ENCODE peak calls at places on chromosomes 16 and 17, in five cellular contexts. T is stomach, F is spleen, N is neural progenitor cell, H is uterus. C is an unnamed sample.

GRCh38 chr16:31064882-31065461 is 9.1 kb downstream of the ZNF668 start:
- DNase-seq in T (no peak), F (no peak), N (peak; percentile 61), H (peak; percentile 69), C (peak; percentile 80)

GRCh38 chr17:38897671-38898290 is 27.6 kb upstream of the LASP1NB start:
- DNase-seq in T (no peak), F (peak; percentile 84), N (peak; percentile 2), H (no peak), C (no peak)

GRCh38 chr17:74749262-74750038 is 1.0 kb downstream of the NHERF1 start:
- DNase-seq in T (no peak), F (peak; percentile 93), N (peak; percentile 62), H (no peak), C (peak; percentile 39)

GRCh38 chr17:51166198-51166986 is at the start of gene NME2:
- DNase-seq in T (peak; percentile 92), F (peak; percentile 95), N (peak; percentile 93), H (peak; percentile 90), C (peak; percentile 96)

GRCh38 chr16:3458278-3458851 is 14.9 kb downstream of the NAA60 start:
- DNase-seq in T (no peak), F (no peak), N (peak; percentile 76), H (no peak), C (no peak)

GRCh38 chr17:78278139-78278741 is 46.8 kb downstream of the TMEM235 start:
- DNase-seq in T (no peak), F (no peak), N (peak; percentile 74), H (no peak), C (peak; percentile 41)

GRCh38 chr16:74743045-74743667 is 31.5 kb downstream of the FA2H start:
- DNase-seq in T (no peak), F (peak; percentile 32), N (no peak), H (no peak), C (no peak)

GRCh38 chr16:15644306-15644961 is 1.5 kb upstream of the MARF1 start:
- DNase-seq in T (no peak), F (no peak), N (peak; percentile 42), H (no peak), C (no peak)

GRCh38 chr17:47704116-47704515 is 10.2 kb downstream of the TBKBP1 start:
- DNase-seq in T (no peak), F (peak; percentile 91), N (no peak), H (no peak), C (no peak)

GRCh38 chr16:72043058-72043457 is 11.2 kb upstream of the HP start:
- DNase-seq in T (no peak), F (no peak), N (no peak), H (no peak), C (peak; percentile 29)

GRCh38 chr17:67467500-67468481 is 90.7 kb downstream of the PITPNC1 start:
- DNase-seq in T (no peak), F (no peak), N (no peak), H (no peak), C (no peak)

GRCh38 chr16:89020068-89020924 is 43.3 kb upstream of the CBFA2T3 start:
- DNase-seq in T (no peak), F (peak; percentile 55), N (no peak), H (no peak), C (peak; percentile 7)

GRCh38 chr17:15354256-15354655 is 12.9 kb upstream of the TEKT3 start:
- DNase-seq in T (no peak), F (no peak), N (no peak), H (no peak), C (no peak)

GRCh38 chr17:44928136-44928535 is 12.8 kb upstream of the GFAP start:
- DNase-seq in T (no peak), F (peak; percentile 39), N (no peak), H (no peak), C (no peak)

GRCh38 chr17:48752399-48753288 is 24.1 kb upstream of the HOXB13 start:
- DNase-seq in T (no peak), F (no peak), N (no peak), H (no peak), C (no peak)

GRCh38 chr17:4540224-4541040 is 14.8 kb downstream of the MYBBP1A start:
- DNase-seq in T (peak; percentile 56), F (peak; percentile 75), N (no peak), H (no peak), C (peak; percentile 35)

GRCh38 chr16:76059186-76059585 is 218.0 kb upstream of the CNTNAP4 start:
- DNase-seq in T (no peak), F (no peak), N (no peak), H (no peak), C (no peak)

GRCh38 chr16:11681526-11681925 is 13.3 kb downstream of the SNN start:
- DNase-seq in T (no peak), F (peak; percentile 82), N (no peak), H (peak; percentile 13), C (peak; percentile 72)

GRCh38 chr16:11681977-11682654 is 13.9 kb downstream of the SNN start:
- DNase-seq in T (peak; percentile 18), F (peak; percentile 87), N (no peak), H (no peak), C (peak; percentile 60)

GRCh38 chr16:11683140-11683539 is 14.9 kb downstream of the SNN start:
- DNase-seq in T (no peak), F (no peak), N (no peak), H (no peak), C (no peak)

GRCh38 chr16:11684231-11685025 is 16.2 kb downstream of the SNN start:
- DNase-seq in T (no peak), F (no peak), N (no peak), H (no peak), C (no peak)

DNA sequence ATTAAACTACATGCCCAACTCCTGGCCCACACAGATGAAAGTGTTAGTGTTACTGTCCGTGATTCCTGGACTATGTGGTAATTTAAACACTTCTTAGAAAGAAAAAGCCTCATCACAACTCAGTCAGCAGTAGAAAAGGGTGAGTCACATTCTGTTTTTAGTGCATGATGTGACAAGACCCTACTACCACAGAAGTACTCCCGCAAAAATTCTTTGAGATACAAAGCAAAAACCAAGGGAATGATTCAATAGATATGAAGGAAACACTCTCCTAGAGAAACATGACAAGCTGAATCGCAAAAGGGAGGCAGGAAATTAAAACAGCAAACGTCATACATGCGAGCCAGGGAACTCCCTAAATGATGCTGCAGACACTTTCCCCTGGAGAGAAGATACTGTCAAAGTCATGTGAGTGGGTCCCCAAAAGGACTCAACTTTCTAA is 14.4 kb downstream of the SNN start:
- DNase-seq in T (no peak), F (no peak), N (no peak), H (no peak), C (no peak)
- H3K27ac ChIP-seq in T (peak overlapping the region; percentile 10), F (peak overlapping the region; percentile 82), N (no peak overlapping the region), H (peak overlapping the region; percentile 61), C (peak overlapping the region; percentile 91)

GRCh38 chr17:18183334-18184142 is at the start of gene ALKBH5:
- DNase-seq in T (peak; percentile 98), F (peak; percentile 98), N (peak; percentile 99), H (peak; percentile 97), C (peak; percentile 96)
- TF ChIP-seq CTCF in T (no peak), F (no peak), N (peak; percentile 42), H (no peak), C (peak; percentile 14)

DNA sequence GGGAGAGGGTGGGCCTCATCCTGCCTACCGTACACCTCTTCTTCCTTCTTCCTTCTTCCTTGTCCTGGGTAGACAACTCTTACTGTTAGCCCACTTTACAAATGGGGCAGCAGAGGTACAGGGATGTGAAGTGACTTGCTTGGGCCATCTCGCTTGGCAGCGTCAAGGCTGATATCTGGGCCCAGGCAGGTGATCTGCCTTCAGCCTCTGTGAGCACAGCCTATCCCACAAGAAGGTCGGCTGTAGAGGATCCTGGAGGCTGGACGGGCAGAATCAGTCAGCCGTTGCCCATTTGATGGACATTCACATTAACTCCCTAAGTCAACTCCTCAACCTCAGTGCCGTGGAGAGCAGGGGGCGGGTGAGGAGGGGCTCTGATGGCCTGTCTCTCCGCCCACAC is 317.3 kb downstream of the CPPED1 start:
- DNase-seq in T (no peak), F (no peak), N (no peak), H (no peak), C (no peak)
- H3K4me1 ChIP-seq in T (no peaks in the 10 kb centered on the region), F (no peaks in the 10 kb centered on the region), N (no peaks in the 10 kb centered on the region), H (no peaks in the 10 kb centered on the region), C (no peaks in the 10 kb centered on the region)

GRCh38 chr17:76631821-76632565 is 11.6 kb downstream of the ST6GALNAC1 start:
- DNase-seq in T (peak; percentile 57), F (no peak), N (no peak), H (no peak), C (no peak)

GRCh38 chr17:76633628-76634328 is 9.8 kb downstream of the ST6GALNAC1 start:
- DNase-seq in T (no peak), F (no peak), N (no peak), H (no peak), C (no peak)

GRCh38 chr17:76635039-76635438 is 8.5 kb downstream of the ST6GALNAC1 start:
- DNase-seq in T (no peak), F (no peak), N (no peak), H (no peak), C (no peak)

GRCh38 chr17:76638263-76638662 is 5.3 kb downstream of the ST6GALNAC1 start:
- DNase-seq in T (no peak), F (no peak), N (no peak), H (no peak), C (no peak)

GRCh38 chr17:76635659-76636360 is 7.7 kb downstream of the ST6GALNAC1 start:
- DNase-seq in T (no peak), F (no peak), N (no peak), H (no peak), C (no peak)
- H3K27ac ChIP-seq in T (no peak overlapping the region), F (no peak overlapping the region), N (no peak overlapping the region), H (no peak overlapping the region), C (no peak overlapping the region)

GRCh38 chr16:85077039-85077438 is 35.2 kb downstream of the CIBAR2 start:
- DNase-seq in T (no peak), F (no peak), N (no peak), H (no peak), C (no peak)
- TF ChIP-seq CTCF in T (no peak), F (no peak), N (no peak), H (no peak), C (no peak)

GRCh38 chr17:35788504-35788998 is 6.9 kb downstream of the MMP28 start:
- DNase-seq in T (no peak), F (no peak), N (no peak), H (no peak), C (no peak)
- H3K4me1 ChIP-seq in T (peaks cover 36% of the 10 kb centered on the region), F (peaks cover 23% of the 10 kb centered on the region), N (no peaks in the 10 kb centered on the region), H (peaks cover 5% of the 10 kb centered on the region), C (no peaks in the 10 kb centered on the region)

GRCh38 chr17:2687074-2687418 is 24.5 kb downstream of the CLUH start:
- DNase-seq in T (no peak), F (no peak), N (no peak), H (no peak), C (no peak)

GRCh38 chr17:2690165-2691068 is 21.1 kb downstream of the CLUH start:
- DNase-seq in T (no peak), F (peak; percentile 71), N (no peak), H (no peak), C (no peak)

GRCh38 chr17:2691069-2691871 is 20.3 kb downstream of the CLUH start:
- DNase-seq in T (no peak), F (peak; percentile 61), N (no peak), H (no peak), C (no peak)

GRCh38 chr17:2688351-2689342 is 22.9 kb downstream of the CLUH start:
- DNase-seq in T (no peak), F (peak; percentile 71), N (no peak), H (no peak), C (no peak)

GRCh38 chr17:2689411-2690164 is 22.0 kb downstream of the CLUH start:
- DNase-seq in T (no peak), F (peak; percentile 77), N (no peak), H (no peak), C (peak; percentile 59)
- H3K27ac ChIP-seq in T (no peak overlapping the region), F (no peak overlapping the region), N (no peak overlapping the region), H (no peak overlapping the region), C (peak overlapping the region; percentile 73)